ENCODE peak calls at places on chromosomes 2 and 18, in four cellular contexts. Y is WTC11, U is HepG2, G is GM12878. R is an unnamed sample.

GRCh38 chr2:172456002-172456401 is 28.6 kb downstream of the ITGA6 start:
- DNase-seq in U (no peak), G (no peak), Y (no peak), R (no peak)

GRCh38 chr18:37547196-37547595 is 18.4 kb downstream of the CELF4 start:
- DNase-seq in G (no peak), Y (no peak), U (no peak), R (no peak)

GRCh38 chr2:8015848-8016580 is 665.8 kb upstream of the ID2 start:
- DNase-seq in G (no peak), Y (no peak), U (no peak), R (no peak)

GRCh38 chr2:192190474-192190873 is 4.3 kb downstream of the TMEFF2 start:
- DNase-seq in G (no peak), Y (no peak), U (peak), R (peak)

GRCh38 chr18:78790960-78791359 is 188.7 kb upstream of the SALL3 start:
- DNase-seq in U (no peak), Y (no peak), G (no peak), R (no peak)

GRCh38 chr2:10355471-10356458 is 53.1 kb downstream of the HPCAL1 start:
- DNase-seq in Y (no peak), G (no peak), U (no peak), R (no peak)

GRCh38 chr2:112004246-112004645 is 50.8 kb upstream of the TMEM87B start:
- DNase-seq in G (peak), U (no peak), Y (no peak), R (no peak)

GRCh38 chr2:19350678-19351401 is 7.6 kb downstream of the OSR1 start:
- DNase-seq in U (no peak), G (no peak), Y (no peak), R (no peak)

GRCh38 chr18:44924750-44925534 is 244.3 kb downstream of the SETBP1 start:
- DNase-seq in Y (no peak), G (no peak), U (no peak), R (no peak)

GRCh38 chr2:31075936-31076590 is 62.2 kb downstream of the GALNT14 start:
- DNase-seq in U (no peak), G (no peak), Y (no peak), R (no peak)

GRCh38 chr2:26503238-26503880 is 25.4 kb upstream of the OTOF start:
- DNase-seq in G (no peak), Y (peak), U (peak), R (peak)

GRCh38 chr18:80175451-80176235 is 66.6 kb downstream of the ADNP2 start:
- DNase-seq in U (no peak), G (no peak), Y (no peak), R (no peak)

GRCh38 chr2:44329343-44329742 is 32.0 kb downstream of the PREPL start:
- DNase-seq in Y (no peak), G (no peak), U (no peak), R (no peak)

GRCh38 chr2:68556384-68556783 is 87.0 kb upstream of the PROKR1 start:
- DNase-seq in G (no peak), Y (no peak), U (no peak), R (no peak)

GRCh38 chr2:99088017-99088416 is 53.5 kb upstream of the C2orf15 start:
- DNase-seq in Y (no peak), G (no peak), U (no peak), R (no peak)

GRCh38 chr2:118151831-118152230 is 63.6 kb downstream of the INSIG2 start:
- DNase-seq in Y (no peak), U (no peak), G (no peak), R (no peak)

GRCh38 chr2:23330214-23330613 is 54.8 kb upstream of the KLHL29 start:
- DNase-seq in U (no peak), Y (peak), G (no peak), R (peak)

GRCh38 chr2:140597836-140598235 is 1533.0 kb downstream of the LRP1B start:
- DNase-seq in U (no peak), Y (peak), G (no peak), R (no peak)

GRCh38 chr2:223944704-223945531 is at the start of gene WDFY1:
- DNase-seq in Y (peak), G (no peak), U (peak), R (peak)

GRCh38 chr2:191304939-191305875 is 60.0 kb downstream of the MYO1B start:
- DNase-seq in G (no peak), U (no peak), Y (no peak), R (no peak)

GRCh38 chr2:227407601-227408089 is 19.9 kb upstream of the SCYGR1 start:
- DNase-seq in G (no peak), U (no peak), Y (no peak), R (no peak)

GRCh38 chr18:58389745-58390144 is 239.1 kb downstream of the ALPK2 start:
- DNase-seq in U (no peak), G (no peak), Y (no peak), R (no peak)

GRCh38 chr18:8045890-8046289 is 478.8 kb downstream of the PTPRM start:
- DNase-seq in G (no peak), Y (no peak), U (no peak), R (no peak)

GRCh38 chr2:33015421-33016142 is 68.8 kb downstream of the LTBP1 start:
- DNase-seq in U (peak), Y (no peak), G (no peak), R (no peak)

GRCh38 chr2:171432969-171433762 is 624 bp downstream of the METTL8 start:
- DNase-seq in Y (peak), U (peak), G (no peak), R (peak)

GRCh38 chr2:110740747-110741349 is 8.5 kb downstream of the ACOXL start:
- DNase-seq in G (no peak), U (no peak), Y (no peak), R (no peak)

GRCh38 chr18:69817335-69817935 is 130.2 kb downstream of the CD226 start:
- DNase-seq in G (no peak), Y (no peak), U (no peak), R (no peak)

GRCh38 chr18:29188760-29189159 is 1011.8 kb upstream of the CDH2 start:
- DNase-seq in U (no peak), G (no peak), Y (no peak), R (no peak)

GRCh38 chr18:75130591-75131274 is 78.2 kb downstream of the PTGR3 start:
- DNase-seq in U (no peak), G (no peak), Y (no peak), R (no peak)

GRCh38 chr18:42261731-42262130 is 306.7 kb downstream of the PIK3C3 start:
- DNase-seq in G (no peak), U (no peak), Y (no peak), R (no peak)

GRCh38 chr18:77201508-77201907 is 48.1 kb upstream of the GALR1 start:
- DNase-seq in Y (no peak), G (no peak), U (no peak), R (no peak)

DNA sequence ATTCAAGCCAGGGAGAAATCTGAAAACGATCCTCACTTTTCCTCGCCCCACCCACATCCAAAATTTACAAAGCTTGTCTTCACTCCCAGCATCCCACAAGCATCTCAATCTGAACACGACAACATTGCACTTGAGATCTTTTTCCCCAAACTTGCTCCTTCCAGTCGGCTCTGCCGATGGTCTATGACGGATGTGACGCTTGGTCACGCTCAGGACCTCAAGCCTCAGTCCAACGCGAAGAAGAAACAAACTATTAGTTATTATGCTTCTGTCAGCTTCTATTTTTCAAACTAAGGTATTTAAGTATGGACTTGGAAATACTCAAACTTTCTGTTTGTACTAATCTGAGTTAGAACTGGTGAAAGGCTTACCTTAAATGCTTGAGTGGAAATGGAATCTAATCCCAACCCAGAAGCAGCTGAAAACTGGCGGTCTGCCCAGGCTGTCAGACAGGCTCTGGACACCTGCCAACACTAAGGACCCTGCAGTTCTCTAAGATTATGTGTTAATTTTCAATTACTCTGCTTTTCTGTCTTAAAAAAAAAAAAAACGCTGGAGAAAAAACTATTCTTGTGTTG is 132.1 kb upstream of the DNMT3A start:
- DNase-seq in G (no peak), U (no peak), Y (no peak), R (no peak)
- TF ChIP-seq CBFB in G (no peak), U (no peak), Y (no peak), R (no peak)

GRCh38 chr18:23872701-23873550 is 141.6 kb upstream of the TTC39C start:
- DNase-seq in Y (no peak), G (no peak), U (no peak), R (no peak)
- TF ChIP-seq CBFB in Y (no peak), G (no peak), U (no peak), R (no peak)

GRCh38 chr2:135662088-135662487 is 79.6 kb upstream of the UBXN4 start:
- DNase-seq in G (no peak), U (no peak), Y (no peak), R (no peak)
- TF ChIP-seq CBFB in G (no peak), U (no peak), Y (no peak), R (no peak)

GRCh38 chr2:232815569-232815968 is 39.2 kb upstream of the KCNJ13 start:
- DNase-seq in U (no peak), Y (no peak), G (no peak), R (no peak)
- TF ChIP-seq CBFB in U (no peak), Y (no peak), G (no peak), R (no peak)